ENCODE peak calls at places on chromosomes 6 and 20, in eight cellular contexts. D is GM10248; Q is endothelial cell; F is NCI-H1105; N is activated CD8-positive, alpha-beta memory T cell treated with anti-CD3 and anti-CD28 coated beads for 1 hour; P is PC-9; E is IMR-90; B is tibial artery. S is an unnamed sample.

GRCh38 chr20:56604690-56605089 is 24.4 kb upstream of the TFAP2C start:
- DNase-seq in Q (no peak), N (no peak), F (no peak), E (no peak), P (no peak), D (no peak), B (no peak), S (no peak)

GRCh38 chr6:137717074-137718073 is 149.7 kb upstream of the TNFAIP3 start:
- DNase-seq in D (no peak), B (no peak), P (peak; percentile 69), N (peak; percentile 61), Q (no peak), E (no peak), F (no peak), S (no peak)

GRCh38 chr20:36881888-36882287 is 6.0 kb downstream of the TLDC2 start:
- DNase-seq in N (no peak), P (no peak), Q (no peak), F (no peak), E (no peak), B (no peak), D (peak; percentile 73), S (no peak)

GRCh38 chr6:46997646-46998045 is 44.5 kb downstream of the ADGRF1 start:
- DNase-seq in B (no peak), D (no peak), Q (no peak), N (no peak), E (no peak), F (no peak), P (no peak), S (no peak)

GRCh38 chr20:23608251-23608846 is 2.6 kb upstream of the CST9 start:
- DNase-seq in F (no peak), P (no peak), Q (no peak), D (no peak), E (no peak), N (no peak), B (no peak), S (no peak)

GRCh38 chr20:1369970-1370369 is 22.9 kb downstream of the FKBP1A start:
- DNase-seq in B (no peak), D (no peak), E (no peak), Q (no peak), N (no peak), P (no peak), F (no peak), S (no peak)

GRCh38 chr20:33908868-33909267 is 84.8 kb upstream of the RALY start:
- DNase-seq in E (no peak), Q (no peak), F (no peak), N (no peak), P (no peak), D (no peak), B (no peak), S (no peak)

GRCh38 chr6:109800771-109801170 is 109.7 kb downstream of the FIG4 start:
- DNase-seq in E (no peak), Q (no peak), B (no peak), P (peak; percentile 18), D (no peak), F (no peak), N (no peak), S (no peak)

GRCh38 chr6:147279423-147279822 is 75.2 kb downstream of the STXBP5 start:
- DNase-seq in P (no peak), N (no peak), F (no peak), D (no peak), Q (no peak), B (no peak), E (peak; percentile 50), S (no peak)

GRCh38 chr6:40160826-40161225 is 226.6 kb upstream of the MOCS1 start:
- DNase-seq in P (no peak), B (no peak), F (peak; percentile 72), N (no peak), Q (no peak), E (no peak), D (no peak), S (no peak)

GRCh38 chr6:122712864-122713612 is 66.5 kb upstream of the FABP7 start:
- DNase-seq in B (no peak), D (no peak), F (no peak), P (no peak), N (no peak), E (peak; percentile 13), Q (no peak), S (no peak)

GRCh38 chr20:25011831-25012241 is 19.3 kb upstream of the APMAP start:
- DNase-seq in F (no peak), P (no peak), Q (no peak), E (no peak), N (no peak), D (no peak), B (peak; percentile 6), S (no peak)

GRCh38 chr6:161409353-161409752 is 135.5 kb upstream of the AGPAT4 start:
- DNase-seq in P (no peak), E (no peak), B (no peak), D (no peak), F (no peak), Q (no peak), N (no peak), S (no peak)

GRCh38 chr6:235763-236360 is 56.4 kb upstream of the DUSP22 start:
- DNase-seq in Q (no peak), E (peak; percentile 61), D (no peak), N (no peak), F (no peak), P (no peak), B (no peak), S (no peak)